ENCODE peak calls at places on chromosomes 3 and 15, in six cellular contexts. One of them, this sample, is unnamed.

GRCh38 chr15:58026552-58026951 is 39.0 kb downstream of the ALDH1A2 start:
- DNase-seq in T-helper 1 cell: no peak
- DNase-seq in CD8-positive, alpha-beta memory T cell: no peak
- DNase-seq in psoas muscle: no peak
- DNase-seq in ELR: no peak
- DNase-seq in heart right ventricle: no peak
- DNase-seq in this sample: no peak

GRCh38 chr15:66269326-66270090 is 16.0 kb upstream of the MEGF11 start:
- DNase-seq in heart right ventricle: no peak
- DNase-seq in ELR: peak; percentile 61
- DNase-seq in psoas muscle: no peak
- DNase-seq in T-helper 1 cell: no peak
- DNase-seq in CD8-positive, alpha-beta memory T cell: no peak
- DNase-seq in this sample: peak; percentile 91

GRCh38 chr15:38928431-38928830 is 363.8 kb upstream of the RASGRP1 start:
- DNase-seq in ELR: no peak
- DNase-seq in T-helper 1 cell: no peak
- DNase-seq in heart right ventricle: no peak
- DNase-seq in psoas muscle: no peak
- DNase-seq in CD8-positive, alpha-beta memory T cell: no peak
- DNase-seq in this sample: no peak

GRCh38 chr15:86650084-86650483 is 570.4 kb downstream of the AGBL1 start:
- DNase-seq in psoas muscle: no peak
- DNase-seq in CD8-positive, alpha-beta memory T cell: no peak
- DNase-seq in T-helper 1 cell: no peak
- DNase-seq in ELR: peak; percentile 1
- DNase-seq in heart right ventricle: no peak
- DNase-seq in this sample: peak; percentile 49

GRCh38 chr15:70741677-70742293 is 21.6 kb downstream of the UACA start:
- DNase-seq in CD8-positive, alpha-beta memory T cell: no peak
- DNase-seq in T-helper 1 cell: no peak
- DNase-seq in heart right ventricle: no peak
- DNase-seq in psoas muscle: no peak
- DNase-seq in ELR: peak; percentile 84
- DNase-seq in this sample: no peak

GRCh38 chr3:175485436-175485835 is 626.3 kb downstream of the NAALADL2 start:
- DNase-seq in T-helper 1 cell: no peak
- DNase-seq in ELR: no peak
- DNase-seq in heart right ventricle: no peak
- DNase-seq in CD8-positive, alpha-beta memory T cell: no peak
- DNase-seq in psoas muscle: no peak
- DNase-seq in this sample: no peak

GRCh38 chr3:124117486-124117885 is 125.6 kb upstream of the ROPN1 start:
- DNase-seq in CD8-positive, alpha-beta memory T cell: no peak
- DNase-seq in psoas muscle: no peak
- DNase-seq in heart right ventricle: no peak
- DNase-seq in ELR: peak; percentile 80
- DNase-seq in T-helper 1 cell: no peak
- DNase-seq in this sample: no peak

GRCh38 chr15:65638681-65639089 is 16.9 kb downstream of the SLC24A1 start:
- DNase-seq in psoas muscle: no peak
- DNase-seq in heart right ventricle: peak; percentile 31
- DNase-seq in T-helper 1 cell: peak; percentile 38
- DNase-seq in CD8-positive, alpha-beta memory T cell: no peak
- DNase-seq in ELR: peak; percentile 80
- DNase-seq in this sample: peak; percentile 64

GRCh38 chr15:63015618-63016017 is 26.9 kb upstream of the TPM1 start:
- DNase-seq in psoas muscle: peak; percentile 43
- DNase-seq in ELR: peak; percentile 89
- DNase-seq in T-helper 1 cell: no peak
- DNase-seq in heart right ventricle: peak; percentile 22
- DNase-seq in CD8-positive, alpha-beta memory T cell: no peak
- DNase-seq in this sample: no peak

GRCh38 chr3:148950806-148951205 is 40.5 kb upstream of the GYG1 start:
- DNase-seq in psoas muscle: no peak
- DNase-seq in T-helper 1 cell: no peak
- DNase-seq in ELR: peak; percentile 40
- DNase-seq in CD8-positive, alpha-beta memory T cell: no peak
- DNase-seq in heart right ventricle: no peak
- DNase-seq in this sample: no peak

GRCh38 chr3:195093731-195094130 is 177.2 kb downstream of the XXYLT1 start:
- DNase-seq in psoas muscle: peak; percentile 10
- DNase-seq in CD8-positive, alpha-beta memory T cell: peak; percentile 19
- DNase-seq in heart right ventricle: no peak
- DNase-seq in T-helper 1 cell: no peak
- DNase-seq in ELR: no peak
- DNase-seq in this sample: no peak